ENCODE peak calls at places on chromosomes 2 and 18, in seven cellular contexts. C, A, I, N, M, V and T are unnamed samples.

GRCh38 chr2:69490486-69490885 is 53.3 kb upstream of the NFU1 start:
- DNase-seq in C (no peak), A (no peak), I (no peak), N (no peak), M (no peak), V (no peak), T (no peak)

GRCh38 chr2:238108423-238109201 is 8.5 kb downstream of the ESPNL start:
- DNase-seq in C (no peak), A (peak), I (no peak), N (no peak), M (peak), V (peak), T (peak)

GRCh38 chr2:19351914-19352697 is 6.3 kb downstream of the OSR1 start:
- DNase-seq in C (no peak), A (peak), I (no peak), N (no peak), M (no peak), V (no peak), T (no peak)

GRCh38 chr18:31619291-31619690 is 27.6 kb downstream of the TTR start:
- DNase-seq in C (no peak), A (no peak), I (no peak), N (no peak), M (no peak), V (no peak), T (no peak)

GRCh38 chr2:30860715-30861114 is 53.5 kb upstream of the CAPN13 start:
- DNase-seq in C (no peak), A (no peak), I (no peak), N (no peak), M (no peak), V (no peak), T (no peak)

GRCh38 chr2:190762569-190762968 is 113.7 kb downstream of the NAB1 start:
- DNase-seq in C (no peak), A (no peak), I (no peak), N (no peak), M (no peak), V (no peak), T (no peak)

GRCh38 chr18:62814114-62814759 is 98.9 kb downstream of the PHLPP1 start:
- DNase-seq in C (no peak), A (no peak), I (no peak), N (no peak), M (no peak), V (no peak), T (no peak)

GRCh38 chr2:20148411-20148810 is 76.5 kb downstream of the SDC1 start:
- DNase-seq in C (no peak), A (no peak), I (peak), N (no peak), M (no peak), V (no peak), T (no peak)

GRCh38 chr2:102304711-102305591 is 6.4 kb upstream of the IL1RL1 start:
- DNase-seq in C (no peak), A (no peak), I (peak), N (no peak), M (no peak), V (no peak), T (no peak)

GRCh38 chr2:8628870-8629209 is 53.0 kb upstream of the ID2 start:
- DNase-seq in C (no peak), A (no peak), I (no peak), N (no peak), M (no peak), V (peak), T (no peak)

GRCh38 chr2:64838817-64839216 is 150.4 kb upstream of the SLC1A4 start:
- DNase-seq in C (no peak), A (no peak), I (peak), N (peak), M (no peak), V (peak), T (no peak)

GRCh38 chr2:52387937-52388590 is 1356.1 kb upstream of the NRXN1 start:
- DNase-seq in C (no peak), A (no peak), I (no peak), N (no peak), M (no peak), V (no peak), T (no peak)

GRCh38 chr2:88626171-88627054 is 851 bp downstream of the EIF2AK3 start:
- DNase-seq in C (no peak), A (peak), I (no peak), N (no peak), M (peak), V (peak), T (peak)

GRCh38 chr2:30373881-30374302 is 73.2 kb upstream of the LCLAT1 start:
- DNase-seq in C (no peak), A (no peak), I (no peak), N (peak), M (no peak), V (no peak), T (no peak)

GRCh38 chr18:46916551-46917107 is 678 bp downstream of the PIAS2 start:
- DNase-seq in C (no peak), A (peak), I (peak), N (peak), M (peak), V (no peak), T (peak)

GRCh38 chr2:32849456-32850194 is 97.1 kb upstream of the LTBP1 start:
- DNase-seq in C (no peak), A (no peak), I (peak), N (no peak), M (no peak), V (no peak), T (no peak)

GRCh38 chr2:120415728-120416509 is 70.0 kb downstream of the INHBB start:
- DNase-seq in C (no peak), A (no peak), I (no peak), N (no peak), M (no peak), V (no peak), T (no peak)

GRCh38 chr2:55158111-55158814 is 73.8 kb downstream of the CLHC1 start:
- DNase-seq in C (no peak), A (no peak), I (no peak), N (no peak), M (no peak), V (no peak), T (no peak)

GRCh38 chr2:632471-632870 is 44.7 kb downstream of the TMEM18 start:
- DNase-seq in C (no peak), A (no peak), I (no peak), N (no peak), M (no peak), V (no peak), T (no peak)

GRCh38 chr2:216012133-216012829 is 1.1 kb downstream of the MREG start:
- DNase-seq in C (no peak), A (no peak), I (no peak), N (peak), M (no peak), V (no peak), T (no peak)

GRCh38 chr2:238250896-238251295 is 11.1 kb upstream of the HES6 start:
- DNase-seq in C (no peak), A (no peak), I (no peak), N (no peak), M (no peak), V (no peak), T (no peak)

GRCh38 chr2:49490710-49491109 is 336.4 kb upstream of the FSHR start:
- DNase-seq in C (no peak), A (peak), I (no peak), N (no peak), M (no peak), V (peak), T (peak)

GRCh38 chr2:216918088-216918680 is 58.3 kb upstream of the TNP1 start:
- DNase-seq in C (no peak), A (no peak), I (peak), N (peak), M (no peak), V (no peak), T (no peak)

GRCh38 chr18:3782901-3783300 is 332.9 kb downstream of the TGIF1 start:
- DNase-seq in C (no peak), A (no peak), I (no peak), N (no peak), M (no peak), V (no peak), T (no peak)

GRCh38 chr2:54595999-54596903 is 127.2 kb upstream of the EML6 start:
- DNase-seq in C (peak), A (no peak), I (no peak), N (no peak), M (no peak), V (no peak), T (peak)

GRCh38 chr2:191571163-191571769 is 106.7 kb upstream of the NABP1 start:
- DNase-seq in C (no peak), A (peak), I (peak), N (peak), M (no peak), V (no peak), T (peak)

GRCh38 chr18:35024196-35024595 is 17.0 kb upstream of the MAPRE2 start:
- DNase-seq in C (no peak), A (no peak), I (no peak), N (no peak), M (no peak), V (no peak), T (no peak)

GRCh38 chr2:196170681-196171247 is 614 bp downstream of the STK17B start:
- DNase-seq in C (no peak), A (no peak), I (peak), N (peak), M (peak), V (peak), T (peak)

GRCh38 chr2:74501335-74502071 is 2.1 kb upstream of the LBX2 start:
- DNase-seq in C (no peak), A (peak), I (no peak), N (no peak), M (no peak), V (peak), T (no peak)

GRCh38 chr18:63157293-63158011 is 162.1 kb downstream of the BCL2 start:
- DNase-seq in C (no peak), A (no peak), I (no peak), N (no peak), M (no peak), V (no peak), T (no peak)

GRCh38 chr2:217804786-217805678 is 197.8 kb downstream of the TNS1 start:
- DNase-seq in C (no peak), A (no peak), I (peak), N (no peak), M (no peak), V (no peak), T (no peak)

GRCh38 chr2:183951636-183952035 is 646.7 kb upstream of the ZNF804A start:
- DNase-seq in C (no peak), A (no peak), I (peak), N (no peak), M (no peak), V (no peak), T (no peak)

GRCh38 chr2:130851624-130852382 is 15.1 kb downstream of the ARHGEF4 start:
- DNase-seq in C (no peak), A (no peak), I (no peak), N (no peak), M (no peak), V (no peak), T (no peak)

GRCh38 chr2:201966691-201967388 is 66.8 kb upstream of the FZD7 start:
- DNase-seq in C (no peak), A (no peak), I (no peak), N (no peak), M (no peak), V (peak), T (no peak)

GRCh38 chr2:231015462-231015861 is 19.5 kb downstream of the SPATA3 start:
- DNase-seq in C (no peak), A (no peak), I (no peak), N (no peak), M (no peak), V (no peak), T (no peak)

GRCh38 chr2:120875431-120875830 is 139.8 kb downstream of the GLI2 start:
- DNase-seq in C (no peak), A (no peak), I (no peak), N (no peak), M (no peak), V (peak), T (no peak)

DNA sequence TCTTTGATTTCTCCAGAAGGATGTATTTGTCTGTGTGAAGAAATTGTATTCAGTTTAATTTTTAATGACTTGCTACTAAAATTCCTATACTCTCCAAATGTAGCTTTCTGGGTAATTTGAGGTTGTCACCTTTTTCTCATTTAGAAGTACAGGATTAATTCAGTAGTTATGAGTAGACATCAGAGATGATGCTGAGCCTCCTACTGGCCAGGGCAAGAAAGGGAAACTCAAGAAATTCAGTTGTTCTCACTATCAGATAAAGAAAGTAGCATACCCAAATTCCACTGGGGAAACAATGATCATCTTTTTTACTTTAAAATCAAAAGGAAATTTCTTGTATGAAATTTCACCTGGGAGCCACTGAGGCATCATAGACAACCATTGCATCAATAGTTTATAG is 199.4 kb downstream of the SATB2 start:
- DNase-seq in C (no peak), A (no peak), I (no peak), N (no peak), M (no peak), V (no peak), T (no peak)
- TF ChIP-seq CTCF in C (no peak), A (no peak), I (peak), N (peak), M (no peak), V (no peak), T (no peak)

DNA sequence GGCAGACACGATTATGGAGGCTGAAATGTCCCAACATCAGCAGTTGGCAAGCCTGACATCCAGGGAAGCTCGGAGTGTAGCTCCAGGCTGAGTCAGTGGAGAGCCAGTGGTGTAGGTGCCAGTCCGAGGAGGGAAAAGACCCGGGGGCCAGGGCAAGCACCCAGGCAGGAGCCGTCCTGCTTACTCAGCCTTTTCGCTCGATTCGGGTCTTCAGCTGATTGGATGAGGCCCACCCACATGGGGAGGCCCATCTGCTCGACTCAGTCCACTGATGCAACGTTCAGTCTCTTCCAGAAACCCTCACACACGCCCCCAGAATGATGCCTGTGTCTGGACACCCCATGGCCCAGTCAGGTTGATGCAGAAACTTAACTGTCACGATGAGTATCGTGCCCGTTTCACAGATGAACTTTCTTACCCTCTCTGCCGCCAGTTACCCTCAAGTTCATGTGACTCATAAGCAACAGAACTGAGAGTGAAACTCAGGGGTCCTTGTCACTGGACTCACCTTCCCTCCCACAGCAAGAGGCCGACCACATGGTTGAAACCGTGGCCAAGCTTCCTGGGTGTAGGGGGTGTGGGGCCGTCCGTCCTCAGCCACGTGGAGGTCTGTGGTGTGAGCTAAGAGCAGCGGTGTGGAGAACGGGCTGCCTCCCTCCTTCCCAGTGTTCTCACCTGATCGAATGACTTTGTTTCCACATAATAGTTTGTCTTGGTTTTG is 197.4 kb upstream of the HDAC4 start:
- DNase-seq in C (no peak), A (no peak), I (no peak), N (no peak), M (no peak), V (peak), T (peak)
- TF ChIP-seq CTCF in C (no peak), A (no peak), I (no peak), N (no peak), M (no peak), V (no peak), T (no peak)

DNA sequence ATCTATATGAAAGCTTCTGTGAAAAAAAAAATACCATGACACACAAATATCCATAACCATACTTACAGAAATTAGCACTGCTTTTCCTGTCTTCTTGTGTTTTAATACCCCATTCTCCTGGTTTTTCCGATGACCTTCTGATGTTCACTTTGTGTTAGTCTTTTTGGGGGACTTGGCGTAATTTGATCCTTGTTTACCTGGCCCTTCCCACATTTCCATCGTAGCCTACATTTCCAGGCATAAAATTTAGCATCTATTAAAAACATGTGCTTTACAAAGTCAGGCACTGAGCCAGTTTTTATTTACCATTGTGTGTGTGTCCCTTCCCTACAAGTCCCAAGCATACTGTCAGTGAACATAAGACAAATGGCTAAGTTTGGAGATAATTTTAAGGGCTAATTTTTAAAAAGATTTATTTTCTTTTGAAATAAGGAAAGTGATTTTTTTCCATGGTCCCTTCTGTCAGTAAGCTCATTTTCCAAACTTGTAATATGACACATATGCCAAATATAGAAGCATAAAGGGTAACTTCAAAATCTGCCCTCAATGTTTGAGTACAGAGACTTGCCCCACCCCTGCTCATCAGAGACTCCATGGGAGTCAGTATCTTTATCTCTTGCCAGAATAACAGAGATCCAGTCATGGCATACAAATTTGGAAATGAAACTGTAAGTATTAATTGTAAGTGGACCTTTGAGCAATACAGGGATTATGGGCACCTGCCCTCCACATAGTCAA is 27.3 kb downstream of the SESTD1 start:
- DNase-seq in C (no peak), A (no peak), I (no peak), N (no peak), M (no peak), V (no peak), T (no peak)
- TF ChIP-seq CTCF in C (no peak), A (no peak), I (no peak), N (no peak), M (no peak), V (no peak), T (no peak)

DNA sequence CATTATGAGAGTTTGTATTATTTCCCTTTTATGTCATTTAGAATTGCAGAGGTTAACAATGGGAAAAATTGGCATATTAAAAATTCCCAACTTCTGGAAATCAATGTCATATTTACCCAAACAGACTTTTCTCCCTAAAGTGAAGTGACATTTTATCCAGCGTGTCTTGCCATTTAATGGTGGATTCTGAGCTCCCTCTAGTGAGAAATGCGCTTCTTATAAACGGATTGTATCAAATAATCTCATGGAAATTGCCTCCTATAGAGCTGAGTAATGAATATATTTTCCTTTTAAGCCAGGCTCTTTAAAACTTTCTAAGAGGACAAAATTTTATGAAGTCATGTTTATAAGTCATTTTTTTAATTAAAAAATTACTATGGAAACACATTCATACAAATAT is 5.7 kb upstream of the GCFC2 start:
- DNase-seq in C (no peak), A (no peak), I (peak), N (no peak), M (no peak), V (no peak), T (no peak)
- TF ChIP-seq CTCF in C (no peak), A (no peak), I (peak), N (no peak), M (no peak), V (no peak), T (peak)

DNA sequence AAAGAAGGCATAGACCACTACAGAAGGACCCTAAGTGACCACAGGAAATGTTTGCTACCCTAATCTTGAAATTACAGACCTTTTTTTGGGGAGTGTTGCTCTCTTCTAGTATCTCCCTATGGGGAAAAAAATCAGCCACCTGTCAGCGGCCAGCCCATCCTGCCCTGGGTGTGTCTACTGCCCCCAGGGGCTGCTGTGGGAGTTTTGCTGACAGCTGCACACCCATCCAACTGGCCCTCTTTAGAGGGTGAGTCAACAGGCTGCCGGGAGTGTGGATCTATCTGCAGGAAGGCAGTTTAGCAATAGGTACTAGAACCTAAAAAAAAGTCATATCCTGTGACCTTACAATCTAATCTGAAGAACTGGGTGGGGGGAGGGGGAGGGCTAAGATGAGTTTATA is 796 bp upstream of the DYSF start:
- DNase-seq in C (no peak), A (peak), I (peak), N (peak), M (no peak), V (no peak), T (no peak)
- TF ChIP-seq CTCF in C (no peak), A (no peak), I (peak), N (peak), M (no peak), V (no peak), T (peak)